ENCODE peak calls at places on chromosomes 5 and 9, in ten cellular contexts. I, F, Q, T, X, J, K, A, S and P are unnamed samples.

GRCh38 chr9:130599625-130600024 is 20.2 kb downstream of the FUBP3 start:
- DNase-seq in I (no peak), F (no peak), Q (no peak), T (no peak), X (no peak), J (no peak), K (no peak), A (peak; percentile 37), S (no peak), P (no peak)

GRCh38 chr5:138102454-138103320 is 18.9 kb downstream of the WNT8A start:
- DNase-seq in I (peak; percentile 17), F (no peak), Q (no peak), T (no peak), X (no peak), J (no peak), K (no peak), A (no peak), S (no peak), P (no peak)

GRCh38 chr5:45622365-45622764 is 73.8 kb downstream of the HCN1 start:
- DNase-seq in I (no peak), F (no peak), Q (no peak), T (no peak), X (no peak), J (no peak), K (no peak), A (no peak), S (no peak), P (no peak)

GRCh38 chr9:77586591-77586990 is 61.5 kb downstream of the GNA14 start:
- DNase-seq in I (no peak), F (no peak), Q (no peak), T (no peak), X (no peak), J (no peak), K (no peak), A (no peak), S (no peak), P (no peak)

GRCh38 chr9:128887914-128888350 is 6.0 kb downstream of the LRRC8A start:
- DNase-seq in I (no peak), F (no peak), Q (no peak), T (no peak), X (no peak), J (peak; percentile 66), K (no peak), A (peak; percentile 66), S (no peak), P (no peak)

GRCh38 chr5:149162401-149163084 is 21.2 kb downstream of the ABLIM3 start:
- DNase-seq in I (peak; percentile 50), F (peak; percentile 26), Q (no peak), T (no peak), X (no peak), J (no peak), K (no peak), A (no peak), S (peak; percentile 51), P (peak; percentile 34)

GRCh38 chr9:123434619-123435240 is 78.7 kb downstream of the CRB2 start:
- DNase-seq in I (no peak), F (no peak), Q (no peak), T (no peak), X (peak; percentile 60), J (no peak), K (no peak), A (peak; percentile 84), S (peak; percentile 9), P (no peak)

GRCh38 chr5:39521945-39522590 is 97.3 kb upstream of the DAB2 start:
- DNase-seq in I (no peak), F (no peak), Q (no peak), T (no peak), X (no peak), J (no peak), K (no peak), A (no peak), S (no peak), P (no peak)

GRCh38 chr9:28648723-28649122 is 1075.4 kb upstream of the C9orf72 start:
- DNase-seq in I (no peak), F (no peak), Q (no peak), T (no peak), X (no peak), J (no peak), K (no peak), A (peak; percentile 79), S (no peak), P (no peak)

GRCh38 chr9:110820378-110820777 is 151.8 kb downstream of the MUSK start:
- DNase-seq in I (no peak), F (no peak), Q (no peak), T (no peak), X (no peak), J (peak; percentile 49), K (no peak), A (no peak), S (no peak), P (no peak)

GRCh38 chr5:72280655-72281069 is 39.4 kb downstream of the MRPS27 start:
- DNase-seq in I (no peak), F (peak; percentile 19), Q (no peak), T (no peak), X (peak; percentile 55), J (peak; percentile 71), K (no peak), A (peak; percentile 68), S (peak; percentile 61), P (no peak)

GRCh38 chr5:132470596-132470995 is 20.0 kb downstream of the IRF1 start:
- DNase-seq in I (no peak), F (no peak), Q (peak; percentile 14), T (no peak), X (no peak), J (no peak), K (no peak), A (no peak), S (no peak), P (no peak)

GRCh38 chr5:178699854-178700253 is 30.6 kb downstream of the ZNF354A start:
- DNase-seq in I (no peak), F (no peak), Q (no peak), T (no peak), X (no peak), J (no peak), K (no peak), A (no peak), S (no peak), P (no peak)

GRCh38 chr9:134943411-134943810 is 25.7 kb upstream of the FCN1 start:
- DNase-seq in I (no peak), F (no peak), Q (no peak), T (no peak), X (no peak), J (no peak), K (no peak), A (no peak), S (no peak), P (no peak)

GRCh38 chr9:85215936-85216335 is 525.8 kb downstream of the AGTPBP1 start:
- DNase-seq in I (no peak), F (no peak), Q (no peak), T (no peak), X (no peak), J (peak; percentile 70), K (no peak), A (no peak), S (no peak), P (no peak)

GRCh38 chr9:110880123-110880522 is 158.1 kb downstream of the LPAR1 start:
- DNase-seq in I (no peak), F (no peak), Q (no peak), T (no peak), X (no peak), J (peak; percentile 88), K (no peak), A (peak; percentile 34), S (peak; percentile 30), P (no peak)

GRCh38 chr5:59126665-59127354 is 543.9 kb downstream of the RAB3C start:
- DNase-seq in I (no peak), F (no peak), Q (peak; percentile 17), T (no peak), X (no peak), J (peak; percentile 58), K (no peak), A (peak; percentile 41), S (peak; percentile 53), P (no peak)

GRCh38 chr5:31680528-31680927 is 41.6 kb downstream of the PDZD2 start:
- DNase-seq in I (no peak), F (no peak), Q (no peak), T (no peak), X (no peak), J (no peak), K (no peak), A (no peak), S (no peak), P (no peak)
- TF ChIP-seq CTCF in I (no peak), F (no peak), Q (no peak), T (no peak), X (no peak), J (no peak), K (no peak), A (no peak), S (no peak), P (no peak)

GRCh38 chr5:124105326-124105725 is 593.3 kb downstream of the CSNK1G3 start:
- DNase-seq in I (no peak), F (no peak), Q (no peak), T (no peak), X (no peak), J (no peak), K (no peak), A (no peak), S (no peak), P (no peak)
- TF ChIP-seq CTCF in I (no peak), F (no peak), Q (no peak), T (no peak), X (no peak), J (no peak), K (no peak), A (no peak), S (no peak), P (no peak)

DNA sequence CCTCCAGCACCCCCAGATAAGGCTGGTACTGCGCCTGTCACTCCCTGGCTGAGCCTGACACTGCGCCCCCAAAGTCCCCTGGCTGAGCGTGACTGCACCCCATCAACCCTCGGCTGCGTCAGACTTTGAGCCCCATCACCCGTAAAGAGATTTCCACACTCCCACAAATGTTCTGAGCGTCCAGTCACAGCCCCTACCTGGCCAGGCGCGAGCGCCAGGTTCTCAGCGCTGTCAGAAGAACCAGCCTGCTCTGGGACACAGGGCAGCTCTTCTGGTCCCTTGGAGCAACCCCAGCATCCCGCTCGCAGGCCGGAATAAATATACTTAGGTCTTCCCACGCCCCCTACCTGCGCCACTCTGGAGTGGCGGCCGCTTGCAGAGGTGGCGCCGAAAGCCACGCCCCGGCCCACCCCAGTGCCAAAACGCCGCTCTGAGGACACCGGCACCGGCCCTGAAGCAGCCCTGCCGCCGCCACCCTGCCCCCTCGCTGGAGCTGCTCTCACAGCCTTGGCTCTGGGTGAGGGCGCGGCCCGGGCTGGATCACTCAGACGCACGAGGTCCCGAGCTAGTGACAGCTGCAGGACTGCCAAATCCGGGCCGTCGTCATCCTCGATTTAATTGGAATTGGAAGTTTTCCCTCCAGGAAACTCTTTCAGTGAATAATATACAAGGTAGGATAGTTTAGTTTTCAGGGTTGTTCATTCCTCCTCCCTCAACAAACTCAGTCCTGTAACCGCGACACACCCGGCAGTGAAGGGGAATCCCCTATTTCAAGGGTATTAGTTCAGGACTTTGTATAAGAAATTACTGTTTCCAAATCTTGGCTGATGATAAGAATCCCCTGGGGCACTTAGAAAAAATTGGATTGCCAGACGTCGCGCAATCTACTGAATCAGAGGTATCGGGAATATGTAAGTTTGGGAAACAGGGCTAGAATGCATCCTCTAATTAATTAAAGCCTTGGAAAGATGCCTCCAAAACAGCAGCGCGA is 1.2 kb upstream of the CEMIP2 start:
- DNase-seq in I (peak; percentile 47), F (peak; percentile 33), Q (peak; percentile 60), T (peak; percentile 69), X (peak; percentile 49), J (peak; percentile 75), K (peak; percentile 29), A (peak; percentile 97), S (no peak), P (peak; percentile 40)
- TF ChIP-seq CTCF in I (no peak), F (peak; percentile 19), Q (no peak), T (peak; percentile 25), X (peak; percentile 23), J (peak; percentile 1), K (peak; percentile 51), A (peak; percentile 66), S (no peak), P (no peak)

GRCh38 chr5:127536687-127537086 is 19.2 kb downstream of the PRRC1 start:
- DNase-seq in I (no peak), F (no peak), Q (no peak), T (no peak), X (peak; percentile 12), J (peak; percentile 35), K (no peak), A (peak; percentile 28), S (no peak), P (no peak)
- TF ChIP-seq CTCF in I (peak; percentile 9), F (no peak), Q (no peak), T (no peak), X (peak; percentile 36), J (peak; percentile 39), K (peak; percentile 65), A (no peak), S (no peak), P (no peak)